ENCODE peak calls at places on chromosomes 11 and 22, in five cellular contexts. One of them, this sample, is unnamed.

GRCh38 chr11:105149477-105149876 is 9.9 kb upstream of the CARD18 start:
- DNase-seq in epithelial cell of esophagus: peak
- DNase-seq in Peyer's patch: no peak
- DNase-seq in prostate gland: no peak
- DNase-seq in IMR-90: no peak
- DNase-seq in this sample: no peak

GRCh38 chr11:88315981-88316441 is 21.5 kb downstream of the CTSC start:
- DNase-seq in epithelial cell of esophagus: peak
- DNase-seq in Peyer's patch: no peak
- DNase-seq in prostate gland: no peak
- DNase-seq in IMR-90: no peak
- DNase-seq in this sample: no peak

GRCh38 chr11:111765320-111765983 is 737 bp downstream of the PPP2R1B start:
- DNase-seq in epithelial cell of esophagus: peak
- DNase-seq in Peyer's patch: no peak
- DNase-seq in prostate gland: peak
- DNase-seq in IMR-90: no peak
- DNase-seq in this sample: no peak

GRCh38 chr11:60785806-60786361 is 751 bp downstream of the MS4A10 start:
- DNase-seq in epithelial cell of esophagus: no peak
- DNase-seq in Peyer's patch: peak
- DNase-seq in prostate gland: no peak
- DNase-seq in IMR-90: peak
- DNase-seq in this sample: no peak

GRCh38 chr11:46253258-46254134 is 24.0 kb upstream of the CREB3L1 start:
- DNase-seq in epithelial cell of esophagus: no peak
- DNase-seq in Peyer's patch: no peak
- DNase-seq in prostate gland: no peak
- DNase-seq in IMR-90: no peak
- DNase-seq in this sample: no peak

GRCh38 chr11:61083601-61084147 is 18.6 kb upstream of the CD5 start:
- DNase-seq in epithelial cell of esophagus: no peak
- DNase-seq in Peyer's patch: no peak
- DNase-seq in prostate gland: no peak
- DNase-seq in IMR-90: no peak
- DNase-seq in this sample: no peak

GRCh38 chr22:42683599-42684283 is 34.5 kb upstream of the CYB5R3 start:
- DNase-seq in epithelial cell of esophagus: no peak
- DNase-seq in Peyer's patch: no peak
- DNase-seq in prostate gland: no peak
- DNase-seq in IMR-90: no peak
- DNase-seq in this sample: no peak

GRCh38 chr11:110778351-110778750 is 66.1 kb upstream of the ARHGAP20 start:
- DNase-seq in epithelial cell of esophagus: no peak
- DNase-seq in Peyer's patch: no peak
- DNase-seq in prostate gland: no peak
- DNase-seq in IMR-90: peak
- DNase-seq in this sample: no peak

GRCh38 chr22:28774378-28774777 is 1.9 kb downstream of the CCDC117 start:
- DNase-seq in epithelial cell of esophagus: no peak
- DNase-seq in Peyer's patch: no peak
- DNase-seq in prostate gland: no peak
- DNase-seq in IMR-90: no peak
- DNase-seq in this sample: no peak

GRCh38 chr11:110716361-110716760 is 4.1 kb upstream of the ARHGAP20 start:
- DNase-seq in epithelial cell of esophagus: peak
- DNase-seq in Peyer's patch: no peak
- DNase-seq in prostate gland: no peak
- DNase-seq in IMR-90: peak
- DNase-seq in this sample: no peak

GRCh38 chr11:1118755-1119275 is 38.9 kb upstream of the MUC5AC start:
- DNase-seq in epithelial cell of esophagus: no peak
- DNase-seq in Peyer's patch: no peak
- DNase-seq in prostate gland: no peak
- DNase-seq in IMR-90: no peak
- DNase-seq in this sample: no peak

GRCh38 chr22:48835857-48836672 is 991.6 kb downstream of the BRD1 start:
- DNase-seq in epithelial cell of esophagus: no peak
- DNase-seq in Peyer's patch: peak
- DNase-seq in prostate gland: no peak
- DNase-seq in IMR-90: no peak
- DNase-seq in this sample: no peak

GRCh38 chr11:108616549-108616948 is 23.0 kb upstream of the EXPH5 start:
- DNase-seq in epithelial cell of esophagus: peak
- DNase-seq in Peyer's patch: no peak
- DNase-seq in prostate gland: no peak
- DNase-seq in IMR-90: peak
- DNase-seq in this sample: no peak

GRCh38 chr22:23152238-23153114 is 7.2 kb downstream of the RAB36 start:
- DNase-seq in epithelial cell of esophagus: no peak
- DNase-seq in Peyer's patch: no peak
- DNase-seq in prostate gland: no peak
- DNase-seq in IMR-90: no peak
- DNase-seq in this sample: no peak

GRCh38 chr22:28344893-28345292 is 334.7 kb downstream of the TTC28 start:
- DNase-seq in epithelial cell of esophagus: no peak
- DNase-seq in Peyer's patch: no peak
- DNase-seq in prostate gland: no peak
- DNase-seq in IMR-90: peak
- DNase-seq in this sample: no peak

GRCh38 chr11:64141081-64141783 is 24.7 kb downstream of the MACROD1 start:
- DNase-seq in epithelial cell of esophagus: no peak
- DNase-seq in Peyer's patch: no peak
- DNase-seq in prostate gland: peak
- DNase-seq in IMR-90: no peak
- DNase-seq in this sample: no peak

GRCh38 chr22:20027966-20028854 is 7.3 kb downstream of the TANGO2 start:
- DNase-seq in epithelial cell of esophagus: peak
- DNase-seq in Peyer's patch: peak
- DNase-seq in prostate gland: no peak
- DNase-seq in IMR-90: no peak
- DNase-seq in this sample: no peak
- TF ChIP-seq CTCF in epithelial cell of esophagus: peak
- TF ChIP-seq CTCF in Peyer's patch: peak
- TF ChIP-seq CTCF in prostate gland: peak
- TF ChIP-seq CTCF in IMR-90: peak
- TF ChIP-seq CTCF in this sample: peak

GRCh38 chr11:121453589-121454299 is 977 bp upstream of the SORL1-AS1 start:
- DNase-seq in epithelial cell of esophagus: no peak
- DNase-seq in Peyer's patch: no peak
- DNase-seq in prostate gland: no peak
- DNase-seq in IMR-90: no peak
- DNase-seq in this sample: no peak
- H3K4me3 ChIP-seq in epithelial cell of esophagus: no peak
- H3K4me3 ChIP-seq in Peyer's patch: peak
- H3K4me3 ChIP-seq in prostate gland: peak
- H3K4me3 ChIP-seq in IMR-90: no peak
- H3K4me3 ChIP-seq in this sample: no peak

DNA sequence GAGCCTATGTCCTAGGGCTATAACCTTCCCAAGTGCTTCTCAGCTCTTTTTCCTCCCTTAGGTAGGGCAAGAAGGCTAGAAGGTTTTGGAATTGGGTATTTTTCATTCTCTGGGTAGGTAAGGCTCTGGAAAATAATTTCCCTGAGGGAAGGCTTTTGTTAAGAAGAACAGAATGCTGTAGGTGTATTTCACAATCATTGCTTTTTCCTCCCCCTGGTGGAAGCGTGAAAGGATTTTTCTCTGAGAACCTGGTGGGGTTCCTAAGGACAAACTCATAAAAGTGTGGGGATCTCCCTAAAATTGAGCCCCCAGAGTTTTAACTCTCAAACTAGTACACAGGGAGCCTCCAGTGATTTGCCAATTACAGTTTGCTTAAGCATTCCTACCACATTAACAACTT is 41.1 kb upstream of the NARS2 start:
- DNase-seq in epithelial cell of esophagus: peak
- DNase-seq in Peyer's patch: no peak
- DNase-seq in prostate gland: no peak
- DNase-seq in IMR-90: no peak
- DNase-seq in this sample: no peak
- TF ChIP-seq CTCF in epithelial cell of esophagus: peak
- TF ChIP-seq CTCF in Peyer's patch: no peak
- TF ChIP-seq CTCF in prostate gland: no peak
- TF ChIP-seq CTCF in IMR-90: no peak
- TF ChIP-seq CTCF in this sample: no peak

GRCh38 chr11:121455115-121455514 is 2.3 kb upstream of the SORL1-AS1 start:
- DNase-seq in epithelial cell of esophagus: no peak
- DNase-seq in Peyer's patch: no peak
- DNase-seq in prostate gland: no peak
- DNase-seq in IMR-90: no peak
- DNase-seq in this sample: no peak
- H3K4me3 ChIP-seq in epithelial cell of esophagus: no peak
- H3K4me3 ChIP-seq in Peyer's patch: no peak
- H3K4me3 ChIP-seq in prostate gland: no peak
- H3K4me3 ChIP-seq in IMR-90: no peak
- H3K4me3 ChIP-seq in this sample: no peak

DNA sequence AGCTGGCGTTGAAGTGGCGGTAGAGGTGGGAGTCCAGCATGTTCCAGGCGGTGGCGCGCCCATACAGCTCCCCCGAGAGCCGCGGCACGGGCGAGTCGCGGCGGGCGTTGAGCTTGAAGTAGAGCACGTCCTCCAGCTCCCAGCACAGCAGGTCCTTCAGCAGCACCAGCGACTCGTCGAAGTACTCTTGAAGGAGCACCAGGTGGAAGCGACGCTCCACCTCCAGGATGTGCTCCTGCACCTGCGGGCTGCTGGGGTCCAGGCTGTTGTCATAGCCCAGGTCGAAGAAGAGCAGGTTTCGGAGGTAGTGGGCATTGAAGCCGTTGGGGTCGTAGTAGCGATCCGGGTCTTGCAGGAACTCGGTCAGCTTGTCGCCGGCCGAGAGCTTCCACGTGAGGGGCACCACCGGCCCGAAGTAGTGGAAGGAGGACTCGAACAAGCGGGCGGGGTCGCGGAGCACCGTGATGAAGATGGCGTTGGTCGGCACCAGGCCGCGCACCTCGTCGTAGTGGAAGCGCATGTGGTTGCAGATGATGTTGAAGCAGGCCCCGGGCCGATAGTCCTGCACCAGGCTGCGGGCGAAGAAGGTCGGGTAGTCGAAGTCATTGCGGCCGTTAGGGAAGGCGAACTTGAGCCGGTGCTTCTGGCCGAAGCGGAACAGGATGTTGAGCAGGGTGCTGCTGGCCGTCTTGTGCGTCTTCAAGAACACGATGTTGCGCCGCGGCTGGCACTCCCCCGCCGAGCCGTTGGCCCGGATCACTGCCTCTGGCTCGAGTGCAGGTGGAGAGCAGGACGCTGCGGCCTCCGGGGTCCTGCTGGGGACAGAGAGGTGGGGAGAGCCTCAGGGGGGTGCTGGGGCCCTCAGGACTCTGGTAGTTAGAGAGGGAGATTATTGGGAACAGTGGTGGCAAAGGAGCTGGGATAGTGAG is 9.0 kb upstream of the SEC14L6 start:
- DNase-seq in epithelial cell of esophagus: no peak
- DNase-seq in Peyer's patch: no peak
- DNase-seq in prostate gland: no peak
- DNase-seq in IMR-90: no peak
- DNase-seq in this sample: no peak
- TF ChIP-seq CTCF in epithelial cell of esophagus: no peak
- TF ChIP-seq CTCF in Peyer's patch: no peak
- TF ChIP-seq CTCF in prostate gland: no peak
- TF ChIP-seq CTCF in IMR-90: no peak
- TF ChIP-seq CTCF in this sample: no peak

DNA sequence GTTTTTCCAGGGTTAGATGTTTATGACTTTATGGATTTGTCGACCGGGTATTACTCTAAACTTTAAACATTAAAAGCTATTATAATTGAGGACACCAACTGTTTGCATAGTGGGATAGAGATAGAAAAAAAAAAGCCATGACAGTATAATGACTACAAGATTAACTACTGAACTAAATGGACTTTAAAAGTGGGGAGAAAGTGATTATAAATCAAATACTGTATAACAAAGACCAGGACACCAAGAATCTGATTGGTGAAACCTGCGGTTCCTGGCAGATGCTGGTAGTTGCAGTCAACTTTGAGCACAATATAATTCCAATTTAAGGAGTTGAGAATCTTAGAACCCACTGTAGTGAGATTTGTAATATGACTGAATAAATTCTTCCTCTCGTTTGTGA is 2.5 kb downstream of the CRKL start:
- DNase-seq in epithelial cell of esophagus: no peak
- DNase-seq in Peyer's patch: no peak
- DNase-seq in prostate gland: no peak
- DNase-seq in IMR-90: no peak
- DNase-seq in this sample: no peak
- H3K4me3 ChIP-seq in epithelial cell of esophagus: peak
- H3K4me3 ChIP-seq in Peyer's patch: peak
- H3K4me3 ChIP-seq in prostate gland: peak
- H3K4me3 ChIP-seq in IMR-90: peak
- H3K4me3 ChIP-seq in this sample: peak

GRCh38 chr11:27720277-27720830 is 20.1 kb upstream of the BDNF start:
- DNase-seq in epithelial cell of esophagus: peak
- DNase-seq in Peyer's patch: no peak
- DNase-seq in prostate gland: no peak
- DNase-seq in IMR-90: peak
- DNase-seq in this sample: no peak
- TF ChIP-seq CTCF in epithelial cell of esophagus: peak
- TF ChIP-seq CTCF in Peyer's patch: no peak
- TF ChIP-seq CTCF in prostate gland: no peak
- TF ChIP-seq CTCF in IMR-90: peak
- TF ChIP-seq CTCF in this sample: no peak

This sample was measured in LNCaP clone FGC.